ENCODE peak calls at places on chromosome 1, in nine cellular contexts. A, E, V, Q, M, Y, S, F and X are unnamed samples.

GRCh38 chr1:201350361-201350725 is 27.1 kb downstream of the TNNT2 start:
- DNase-seq in V (peak; percentile 18), M (no peak), Y (no peak), F (no peak), Q (no peak), E (no peak), S (no peak), A (no peak), X (no peak)

GRCh38 chr1:85295006-85295431 is 18.6 kb upstream of the BCL10 start:
- DNase-seq in A (no peak), S (no peak), Y (no peak), Q (no peak), M (no peak), F (no peak), E (no peak), V (no peak), X (no peak)

GRCh38 chr1:78833491-78833890 is 173.0 kb downstream of the ADGRL4 start:
- DNase-seq in Q (no peak), S (no peak), E (no peak), V (no peak), M (no peak), F (peak; percentile 4), Y (no peak), A (no peak), X (no peak)

GRCh38 chr1:23996700-23997229 is 16.6 kb upstream of the SRSF10 start:
- DNase-seq in S (no peak), Q (no peak), F (no peak), M (no peak), Y (no peak), V (no peak), A (no peak), E (no peak), X (no peak)

GRCh38 chr1:149928388-149928724 is 753 bp upstream of the SF3B4 start:
- DNase-seq in M (no peak), S (no peak), A (no peak), V (no peak), Y (no peak), F (no peak), E (no peak), Q (no peak), X (no peak)

GRCh38 chr1:31400393-31400792 is 12.6 kb upstream of the SERINC2 start:
- DNase-seq in Q (no peak), F (no peak), E (no peak), Y (no peak), M (no peak), V (no peak), S (no peak), A (no peak), X (no peak)

GRCh38 chr1:11641776-11642305 is 12.4 kb downstream of the FBXO2 start:
- DNase-seq in S (no peak), V (no peak), Y (no peak), Q (no peak), E (no peak), M (no peak), A (no peak), F (no peak), X (no peak)

GRCh38 chr1:62208087-62208486 is 13.4 kb downstream of the L1TD1 start:
- DNase-seq in Q (no peak), A (no peak), M (no peak), V (no peak), E (no peak), Y (no peak), F (no peak), S (no peak), X (no peak)

GRCh38 chr1:221696045-221696444 is 45.8 kb downstream of the DUSP10 start:
- DNase-seq in M (no peak), A (no peak), F (no peak), V (no peak), S (no peak), Q (no peak), E (no peak), Y (no peak), X (no peak)